ENCODE peak calls at places on chromosomes 7 and 10, in eight cellular contexts. M is neuronal stem cell, D is colonic mucosa, B is PC-9, F is SK-N-SH, J is endodermal cell, Q is dorsolateral prefrontal cortex, C is tibial artery. K is an unnamed sample.
A peak's percentile ranks its signal among the peaks of the same experiment; 100 is the strongest.

GRCh38 chr10:126216221-126216701 is 172.0 kb downstream of the ADAM12 start:
- DNase-seq in B (no peak), M (no peak), D (no peak), F (no peak), J (no peak), C (no peak), Q (no peak), K (no peak)

GRCh38 chr10:74822583-74823089 is 3.8 kb upstream of the KAT6B start:
- DNase-seq in M (no peak), Q (no peak), B (no peak), F (no peak), C (no peak), J (no peak), D (no peak), K (no peak)

GRCh38 chr7:236967-237366 is 44.6 kb downstream of the FAM20C start:
- DNase-seq in D (no peak), Q (no peak), J (no peak), B (peak; percentile 46), F (no peak), C (no peak), M (no peak), K (no peak)

GRCh38 chr10:4270116-4270515 is 485.1 kb upstream of the KLF6 start:
- DNase-seq in M (no peak), B (peak; percentile 36), F (peak; percentile 21), J (no peak), C (no peak), D (no peak), Q (no peak), K (no peak)

GRCh38 chr10:3814832-3815209 is 29.8 kb upstream of the KLF6 start:
- DNase-seq in F (no peak), C (no peak), B (no peak), J (no peak), Q (no peak), M (no peak), D (no peak), K (no peak)

GRCh38 chr10:128553755-128554154 is 427.5 kb upstream of the MKI67 start:
- DNase-seq in Q (no peak), M (no peak), C (no peak), B (no peak), F (no peak), D (no peak), J (no peak), K (no peak)

GRCh38 chr7:139180700-139181311 is 50.2 kb upstream of the UBN2 start:
- DNase-seq in C (no peak), F (no peak), Q (no peak), D (no peak), M (no peak), J (no peak), B (no peak), K (no peak)

GRCh38 chr10:116767235-116767634 is 24.9 kb upstream of the HSPA12A start:
- DNase-seq in J (no peak), M (no peak), Q (no peak), B (no peak), C (no peak), F (no peak), D (peak; percentile 75), K (no peak)

GRCh38 chr10:97731346-97732051 is 5.4 kb upstream of the ZFYVE27 start:
- DNase-seq in B (no peak), C (peak; percentile 84), Q (peak; percentile 54), M (peak; percentile 67), J (peak; percentile 88), D (peak; percentile 84), F (peak; percentile 70), K (peak; percentile 73)

GRCh38 chr7:151736403-151736909 is 140.5 kb downstream of the PRKAG2 start:
- DNase-seq in C (peak; percentile 90), M (peak; percentile 51), F (peak; percentile 76), J (no peak), B (peak; percentile 94), D (peak; percentile 34), Q (no peak), K (peak; percentile 59)

GRCh38 chr10:44293842-44294241 is 91.1 kb downstream of the CXCL12 start:
- DNase-seq in Q (no peak), J (no peak), M (no peak), C (peak; percentile 86), D (no peak), B (no peak), F (no peak), K (peak; percentile 81)

GRCh38 chr7:75989726-75990388 is 4.5 kb downstream of the TMEM120A start:
- DNase-seq in B (no peak), C (peak; percentile 90), D (peak; percentile 25), J (no peak), Q (no peak), M (no peak), F (peak; percentile 68), K (no peak)

GRCh38 chr7:41130596-41131236 is 572.2 kb downstream of the INHBA start:
- DNase-seq in J (no peak), B (no peak), M (no peak), D (no peak), F (no peak), Q (no peak), C (no peak), K (no peak)

GRCh38 chr7:111860248-111860647 is 298.0 kb upstream of the IMMP2L start:
- DNase-seq in Q (no peak), C (no peak), J (no peak), M (no peak), B (no peak), D (no peak), F (no peak), K (no peak)

GRCh38 chr10:115082521-115082920 is 10.6 kb upstream of the ATRNL1 start:
- DNase-seq in B (no peak), J (no peak), C (no peak), F (no peak), Q (no peak), D (no peak), M (no peak), K (no peak)

DNA sequence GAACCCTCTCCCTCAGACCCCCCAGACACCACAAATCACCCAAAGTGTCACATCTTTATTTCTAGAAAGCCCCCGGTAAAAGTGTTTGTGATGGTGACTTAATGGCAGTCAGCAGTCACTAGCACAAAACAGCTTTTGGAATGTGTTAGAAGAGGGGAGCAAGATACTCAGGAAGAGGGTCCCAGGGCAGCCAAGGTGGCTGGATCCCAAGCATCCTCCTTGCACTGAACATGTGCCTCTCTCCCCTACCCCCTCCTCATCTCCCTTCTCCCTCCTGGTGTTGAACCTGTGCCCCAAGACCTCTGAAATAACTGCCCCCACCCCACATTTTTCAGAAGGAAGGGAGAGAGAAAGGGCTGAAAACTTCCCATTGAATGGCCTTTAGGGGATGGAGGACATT is 37.8 kb upstream of the MXI1 start:
- DNase-seq in D (no peak), F (no peak), Q (no peak), M (no peak), C (no peak), J (peak; percentile 50), B (no peak), K (peak; percentile 11)
- H3K27me3 ChIP-seq in D (peaks cover 8% of the 10 kb centered on the region), F (peaks cover 27% of the 10 kb centered on the region), Q (no peaks in the 10 kb centered on the region), M (peaks cover 2% of the 10 kb centered on the region), C (no peaks in the 10 kb centered on the region), J (peaks cover 78% of the 10 kb centered on the region), B (peaks cover 3% of the 10 kb centered on the region), K (peaks cover 5% of the 10 kb centered on the region)

DNA sequence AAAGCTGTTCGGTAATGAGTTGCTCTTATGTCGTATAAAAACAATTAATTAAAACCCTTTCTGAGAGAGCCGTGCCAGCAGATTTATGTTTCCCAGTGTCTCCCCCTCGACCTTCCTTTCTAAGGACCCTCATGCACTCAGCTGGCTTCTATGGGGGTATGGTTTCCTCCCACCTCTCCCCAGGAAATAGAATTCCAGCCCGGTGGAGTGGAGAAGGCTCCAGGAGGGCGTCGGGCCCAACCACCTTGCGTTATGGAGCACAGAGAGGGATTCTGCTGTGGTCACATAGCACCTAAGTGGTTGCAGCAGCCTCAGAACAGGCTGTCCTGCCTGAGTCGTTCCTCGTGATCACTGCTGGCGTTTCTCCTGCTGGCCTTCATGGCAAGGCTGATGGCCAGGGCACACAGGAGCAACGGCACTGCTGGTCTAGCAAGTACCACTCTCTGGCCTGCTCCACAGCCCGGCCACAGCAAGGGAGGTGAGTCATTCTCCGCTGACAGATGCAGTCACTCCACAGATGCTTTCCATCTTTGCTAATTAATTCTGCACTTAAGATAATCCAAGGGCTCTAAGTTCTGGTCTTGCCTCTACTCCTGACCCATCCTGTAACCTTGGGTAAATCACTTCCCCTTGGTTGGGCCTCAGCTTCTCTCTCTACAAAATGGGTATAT is 244.2 kb downstream of the RPS24 start:
- DNase-seq in C (peak; percentile 77), B (no peak), D (no peak), F (peak; percentile 36), J (no peak), Q (peak; percentile 76), M (no peak), K (no peak)
- H3K27ac ChIP-seq in C (no peak overlapping the region), B (no peak overlapping the region), D (no peak overlapping the region), F (peak overlapping the region; percentile 32), J (no peak overlapping the region), Q (no peak overlapping the region), M (no peak overlapping the region), K (no peak overlapping the region)

GRCh38 chr10:5364916-5365434 is at the start of gene UCN3:
- DNase-seq in M (no peak), F (no peak), Q (no peak), B (no peak), J (no peak), C (no peak), D (no peak), K (no peak)

GRCh38 chr10:5362873-5363272 is 1.9 kb upstream of the UCN3 start:
- DNase-seq in M (no peak), F (no peak), D (no peak), J (no peak), Q (no peak), B (no peak), C (no peak), K (no peak)

GRCh38 chr10:5361966-5362365 is 2.8 kb upstream of the UCN3 start:
- DNase-seq in D (no peak), M (no peak), B (no peak), C (no peak), J (no peak), F (no peak), Q (no peak), K (no peak)

GRCh38 chr10:5365940-5366339 is 1.2 kb downstream of the UCN3 start:
- DNase-seq in M (no peak), J (no peak), C (no peak), Q (no peak), D (no peak), B (no peak), F (no peak), K (no peak)

GRCh38 chr10:5364365-5364764 is 401 bp upstream of the UCN3 start:
- DNase-seq in C (no peak), J (no peak), Q (no peak), B (no peak), D (no peak), F (no peak), M (no peak), K (no peak)
- H3K27me3 ChIP-seq in C (no peaks in the 10 kb centered on the region), J (no peaks in the 10 kb centered on the region), Q (peaks cover 14% of the 10 kb centered on the region), B (no peaks in the 10 kb centered on the region), D (no peaks in the 10 kb centered on the region), F (peaks cover 64% of the 10 kb centered on the region), M (no peaks in the 10 kb centered on the region), K (no peaks in the 10 kb centered on the region)

DNA sequence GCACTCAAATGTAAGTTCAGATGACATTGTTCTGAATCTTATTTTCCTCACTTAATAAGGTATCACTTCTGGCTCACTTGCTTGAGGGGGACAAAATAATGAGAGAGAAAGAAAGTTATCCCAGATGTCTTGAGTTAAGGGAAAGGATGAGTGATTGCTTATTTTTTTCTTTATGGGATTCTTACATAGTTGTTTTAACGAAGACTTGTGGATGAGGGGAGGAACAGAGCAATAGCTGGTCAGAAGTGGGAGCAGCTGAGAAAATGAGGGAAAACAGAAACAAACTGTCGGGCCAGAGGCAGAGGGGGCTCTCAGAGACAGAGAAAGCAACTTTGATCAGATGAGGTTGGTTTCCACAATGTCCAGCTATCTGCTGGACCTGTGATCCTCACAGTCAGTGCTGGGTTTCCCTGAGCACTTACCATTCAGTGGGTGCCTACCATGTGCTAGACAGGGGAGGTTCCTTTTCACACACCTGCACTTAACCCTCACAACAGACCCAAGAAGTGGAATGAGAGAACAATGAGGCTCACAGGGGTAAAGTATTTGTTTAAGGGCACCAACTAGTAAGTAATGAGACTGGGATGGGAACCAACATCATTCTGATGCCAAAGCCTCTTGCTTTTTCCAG is 64.2 kb downstream of the BICC1 start:
- DNase-seq in C (no peak), F (no peak), B (no peak), J (peak; percentile 52), M (no peak), Q (no peak), D (no peak), K (no peak)
- H3K27ac ChIP-seq in C (peak overlapping the region; percentile 43), F (peak overlapping the region; percentile 27), B (no peak overlapping the region), J (peak overlapping the region; percentile 38), M (no peak overlapping the region), Q (no peak overlapping the region), D (peak overlapping the region; percentile 18), K (peak overlapping the region; percentile 10)

K was measured in lung.